ENCODE peak calls at places on chromosome 19, in eight cellular contexts. B, R, M, C, H, Z, T and J are unnamed samples.

GRCh38 chr19:54684537-54684936 is 21.8 kb downstream of the LILRB4 start:
- DNase-seq in H (no peak), T (no peak), B (no peak), C (peak), Z (peak), R (peak), M (peak), J (no peak)

GRCh38 chr19:46739290-46739771 is 6.5 kb upstream of the FKRP start:
- DNase-seq in M (no peak), T (no peak), Z (no peak), C (no peak), B (peak), H (no peak), R (no peak), J (no peak)

GRCh38 chr19:50959731-50960500 is 7.1 kb upstream of the KLK5 start:
- DNase-seq in T (no peak), R (no peak), C (peak), H (no peak), M (no peak), B (no peak), Z (peak), J (no peak)

GRCh38 chr19:6217752-6218403 is 61.9 kb downstream of the MLLT1 start:
- DNase-seq in Z (no peak), R (no peak), T (no peak), M (no peak), B (peak), C (no peak), H (no peak), J (no peak)

GRCh38 chr19:43735957-43736356 is 18.8 kb downstream of the SMG9 start:
- DNase-seq in Z (peak), C (no peak), R (no peak), B (no peak), T (peak), M (peak), H (no peak), J (peak)

GRCh38 chr19:54133312-54133956 is 4.1 kb upstream of the CNOT3 start:
- DNase-seq in R (no peak), H (no peak), C (no peak), B (peak), Z (no peak), T (no peak), M (peak), J (peak)

GRCh38 chr19:6427131-6427530 is 2.5 kb upstream of the KHSRP start:
- DNase-seq in R (no peak), C (no peak), T (no peak), H (no peak), Z (no peak), B (no peak), M (no peak), J (no peak)

GRCh38 chr19:39265321-39265916 is 2.8 kb upstream of the IFNL2 start:
- DNase-seq in H (no peak), C (no peak), R (no peak), Z (peak), T (no peak), M (peak), B (peak), J (no peak)

GRCh38 chr19:11435833-11436313 is 438 bp downstream of the PRKCSH start:
- DNase-seq in M (peak), T (peak), R (peak), B (peak), Z (peak), H (peak), C (no peak), J (peak)

GRCh38 chr19:37855098-37855497 is 51.3 kb downstream of the WDR87 start:
- DNase-seq in R (no peak), C (peak), Z (peak), B (peak), T (peak), H (peak), M (no peak), J (no peak)

GRCh38 chr19:55344444-55344843 is 4.8 kb downstream of the KMT5C start:
- DNase-seq in Z (no peak), H (no peak), C (peak), T (no peak), M (no peak), B (no peak), R (no peak), J (no peak)

GRCh38 chr19:5293607-5294089 is 47.0 kb downstream of the PTPRS start:
- DNase-seq in T (peak), C (no peak), Z (peak), B (no peak), R (no peak), M (peak), H (no peak), J (peak)

GRCh38 chr19:45757696-45758095 is 11.4 kb downstream of the SIX5 start:
- DNase-seq in H (no peak), T (no peak), B (no peak), C (no peak), R (no peak), M (no peak), Z (no peak), J (no peak)

GRCh38 chr19:5603626-5604025 is 18.9 kb downstream of the SAFB2 start:
- DNase-seq in B (no peak), C (no peak), H (no peak), T (no peak), Z (no peak), R (no peak), M (no peak), J (no peak)

GRCh38 chr19:49469828-49470614 is 4.0 kb upstream of the FLT3LG start:
- DNase-seq in Z (no peak), C (no peak), M (no peak), H (no peak), R (peak), T (peak), B (no peak), J (peak)

GRCh38 chr19:5542665-5543064 is 25.1 kb downstream of the TINCR start:
- DNase-seq in H (no peak), R (no peak), M (peak), Z (no peak), B (no peak), C (no peak), T (no peak), J (no peak)

GRCh38 chr19:35021596-35021995 is 8.7 kb upstream of the SCN1B start:
- DNase-seq in H (no peak), M (no peak), R (no peak), C (no peak), B (no peak), T (no peak), Z (no peak), J (no peak)

GRCh38 chr19:40139533-40140287 is 49.0 kb upstream of the ZNF780A start:
- DNase-seq in R (peak), B (no peak), Z (peak), H (peak), C (peak), M (peak), T (peak), J (peak)

GRCh38 chr19:9796113-9796773 is 22.6 kb downstream of the FBXL12 start:
- DNase-seq in Z (peak), M (peak), R (peak), H (peak), C (peak), B (peak), T (peak), J (peak)

GRCh38 chr19:48292798-48293197 is 22.9 kb downstream of the ZNF114 start:
- DNase-seq in M (peak), B (no peak), Z (peak), T (peak), C (peak), R (no peak), H (peak), J (peak)

GRCh38 chr19:18306209-18306902 is 16.5 kb downstream of the LSM4 start:
- DNase-seq in T (no peak), R (no peak), C (no peak), M (no peak), B (no peak), H (no peak), Z (no peak), J (no peak)
- H3K9ac ChIP-seq in T (no peak), R (peak), C (no peak), M (no peak), B (no peak), H (no peak), Z (no peak), J (no peak)

DNA sequence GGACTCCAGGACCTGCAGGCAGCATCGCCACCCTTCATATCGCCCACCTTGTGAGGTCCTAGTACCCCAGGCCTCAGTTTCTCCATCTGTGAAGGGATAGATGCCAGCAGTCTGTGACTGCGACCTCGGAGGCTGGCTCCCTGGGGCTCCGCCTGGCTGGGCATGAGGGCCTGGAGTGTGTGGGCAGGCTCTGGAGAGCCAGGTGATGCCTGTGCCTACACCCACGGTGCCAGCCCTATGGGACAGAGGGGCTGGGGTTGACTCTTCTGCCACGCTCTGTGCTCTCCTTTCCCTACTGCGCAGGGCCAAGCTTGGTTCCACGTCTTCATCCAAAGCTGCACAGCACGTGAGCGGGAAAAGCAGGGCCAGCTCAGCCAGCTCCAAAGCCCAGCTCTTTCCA is 26.0 kb upstream of the NFIC start:
- DNase-seq in Z (no peak), M (no peak), T (no peak), C (no peak), B (no peak), R (no peak), H (no peak), J (no peak)
- H3K9ac ChIP-seq in Z (no peak), M (no peak), T (no peak), C (no peak), B (no peak), R (no peak), H (no peak), J (no peak)

DNA sequence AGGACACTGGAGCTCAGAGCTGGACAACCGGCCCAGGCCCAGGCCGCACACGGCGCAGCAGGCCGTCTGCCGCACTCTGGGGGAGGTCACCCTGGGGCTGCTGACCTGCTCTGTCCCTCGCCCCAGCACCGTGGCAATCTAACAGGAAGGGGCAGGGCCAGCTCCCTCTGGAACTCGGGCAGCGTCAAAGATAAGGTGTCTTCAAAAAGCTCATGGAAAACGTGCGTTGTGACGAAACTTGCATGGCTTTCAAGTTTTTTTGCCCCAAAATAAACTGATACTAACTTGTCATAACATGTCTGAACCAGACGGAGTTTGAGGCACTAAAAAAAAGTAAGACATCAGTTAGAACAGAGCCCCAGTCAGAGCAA is 12.2 kb upstream of the ATP8B3 start:
- DNase-seq in C (no peak), B (no peak), R (no peak), T (no peak), M (no peak), Z (no peak), H (no peak), J (no peak)
- H3K9ac ChIP-seq in C (no peak), B (no peak), R (peak), T (no peak), M (no peak), Z (no peak), H (no peak), J (no peak)

GRCh38 chr19:41555752-41556151 is 20.2 kb upstream of the CEACAM21 start:
- DNase-seq in C (no peak), R (no peak), Z (no peak), H (no peak), T (no peak), M (no peak), B (no peak), J (no peak)
- H3K9ac ChIP-seq in C (no peak), R (no peak), Z (no peak), H (no peak), T (no peak), M (no peak), B (no peak), J (no peak)